ENCODE peak calls at places on chromosomes 13 and 19, in four cellular contexts. J is tibial nerve, N is aorta, Y is suprapubic skin. P is an unnamed sample.

GRCh38 chr19:33813391-33814101 is 16.9 kb downstream of the KCTD15 start:
- DNase-seq in J (no peak), N (no peak), Y (no peak), P (no peak)

GRCh38 chr19:19134687-19135158 is 3.6 kb downstream of the TMEM161A start:
- DNase-seq in J (no peak), N (no peak), Y (no peak), P (peak; percentile 33)

GRCh38 chr19:2495130-2495641 is 19.3 kb downstream of the GADD45B start:
- DNase-seq in J (peak; percentile 59), N (peak; percentile 91), Y (peak; percentile 87), P (no peak)

GRCh38 chr13:34223984-34224383 is 406.0 kb downstream of the RFC3 start:
- DNase-seq in J (no peak), N (no peak), Y (no peak), P (no peak)

GRCh38 chr13:51793570-51794273 is 10.2 kb downstream of the DHRS12 start:
- DNase-seq in J (no peak), N (no peak), Y (no peak), P (no peak)

GRCh38 chr13:97566907-97567306 is 132.9 kb downstream of the RAP2A start:
- DNase-seq in J (no peak), N (no peak), Y (no peak), P (no peak)

GRCh38 chr19:3132971-3133792 is 2.7 kb upstream of the GNA15 start:
- DNase-seq in J (peak; percentile 21), N (peak; percentile 79), Y (no peak), P (peak; percentile 84)

GRCh38 chr13:99085139-99085845 is 107.4 kb upstream of the DOCK9 start:
- DNase-seq in J (peak; percentile 5), N (no peak), Y (no peak), P (peak; percentile 38)

GRCh38 chr13:44050450-44051063 is 170.9 kb downstream of the LACC1 start:
- DNase-seq in J (peak; percentile 15), N (no peak), Y (no peak), P (peak; percentile 21)

GRCh38 chr13:45055198-45055901 is 65.0 kb upstream of the GTF2F2 start:
- DNase-seq in J (no peak), N (no peak), Y (no peak), P (no peak)

GRCh38 chr19:47600246-47601179 is 8.4 kb upstream of the BICRA start:
- DNase-seq in J (peak; percentile 99), N (peak; percentile 100), Y (peak; percentile 100), P (peak; percentile 96)

GRCh38 chr19:46840157-46840942 is 10.3 kb downstream of the AP2S1 start:
- DNase-seq in J (peak; percentile 28), N (no peak), Y (no peak), P (peak; percentile 63)

GRCh38 chr19:45621976-45622503 is 17.2 kb downstream of the EML2 start:
- DNase-seq in J (no peak), N (no peak), Y (no peak), P (no peak)

GRCh38 chr13:26236306-26236705 is 14.2 kb upstream of the RNF6 start:
- DNase-seq in J (no peak), N (no peak), Y (no peak), P (no peak)

GRCh38 chr19:13843104-13843921 is 33.6 kb upstream of the NANOS3 start:
- DNase-seq in J (no peak), N (peak; percentile 82), Y (no peak), P (no peak)

GRCh38 chr19:43501661-43502418 is 2.7 kb downstream of the PHLDB3 start:
- DNase-seq in J (no peak), N (no peak), Y (no peak), P (no peak)

GRCh38 chr13:98524391-98524790 is 52.5 kb downstream of the STK24 start:
- DNase-seq in J (no peak), N (no peak), Y (no peak), P (peak; percentile 34)

GRCh38 chr13:66087149-66087780 is 1142.9 kb downstream of the PCDH9 start:
- DNase-seq in J (no peak), N (no peak), Y (no peak), P (no peak)

GRCh38 chr19:40503300-40503699 is 36.5 kb downstream of the SPTBN4 start:
- DNase-seq in J (no peak), N (no peak), Y (no peak), P (no peak)

GRCh38 chr13:73870970-73871935 is 263.0 kb downstream of the KLF12 start:
- DNase-seq in J (peak; percentile 15), N (peak; percentile 68), Y (no peak), P (no peak)

GRCh38 chr19:48991823-48992570 is 1.1 kb downstream of the GYS1 start:
- DNase-seq in J (peak; percentile 71), N (peak; percentile 84), Y (no peak), P (no peak)

GRCh38 chr13:79966039-79966438 is 374.9 kb downstream of the SPRY2 start:
- DNase-seq in J (no peak), N (no peak), Y (no peak), P (no peak)

GRCh38 chr13:52686381-52686780 is 33.7 kb downstream of the SUGT1 start:
- DNase-seq in J (no peak), N (no peak), Y (no peak), P (no peak)

GRCh38 chr13:98839826-98840769 is 87.6 kb upstream of the SLC15A1 start:
- DNase-seq in J (peak; percentile 47), N (peak; percentile 66), Y (no peak), P (peak; percentile 8)

GRCh38 chr19:2317300-2317699 is 9.3 kb upstream of the LINGO3 start:
- DNase-seq in J (no peak), N (no peak), Y (no peak), P (no peak)

GRCh38 chr13:106532111-106532929 is 3.1 kb downstream of the EFNB2 start:
- DNase-seq in J (no peak), N (peak; percentile 42), Y (no peak), P (no peak)

DNA sequence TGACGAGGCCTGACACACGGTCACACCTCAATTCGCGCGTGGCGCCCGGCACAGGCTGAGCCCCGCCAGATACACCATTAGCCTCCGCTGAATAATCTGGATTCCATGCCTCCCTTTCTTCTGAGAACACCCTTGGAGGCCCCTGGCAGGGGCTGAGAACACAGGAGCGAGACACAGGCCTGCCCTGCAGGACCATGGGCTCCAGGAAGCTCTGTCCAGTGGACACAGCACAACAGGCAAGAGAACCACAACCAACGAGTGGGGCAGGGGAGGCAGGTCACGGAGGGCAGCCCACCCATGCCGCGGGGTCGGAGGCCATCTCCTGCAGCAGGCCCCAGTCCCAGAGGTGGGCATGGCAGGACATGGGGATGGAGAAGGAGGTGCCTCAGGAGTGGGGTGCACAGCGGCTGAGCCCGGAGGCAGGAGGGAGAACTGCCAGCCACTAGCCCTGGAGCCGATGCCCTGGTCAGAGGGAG is 75.8 kb upstream of the C13orf46 start:
- DNase-seq in J (no peak), N (no peak), Y (no peak), P (no peak)
- H3K4me1 ChIP-seq in J (peaks cover 14% of the 10 kb centered on the region), N (no peaks in the 10 kb centered on the region), Y (peaks cover 3% of the 10 kb centered on the region), P (peaks cover 64% of the 10 kb centered on the region)

DNA sequence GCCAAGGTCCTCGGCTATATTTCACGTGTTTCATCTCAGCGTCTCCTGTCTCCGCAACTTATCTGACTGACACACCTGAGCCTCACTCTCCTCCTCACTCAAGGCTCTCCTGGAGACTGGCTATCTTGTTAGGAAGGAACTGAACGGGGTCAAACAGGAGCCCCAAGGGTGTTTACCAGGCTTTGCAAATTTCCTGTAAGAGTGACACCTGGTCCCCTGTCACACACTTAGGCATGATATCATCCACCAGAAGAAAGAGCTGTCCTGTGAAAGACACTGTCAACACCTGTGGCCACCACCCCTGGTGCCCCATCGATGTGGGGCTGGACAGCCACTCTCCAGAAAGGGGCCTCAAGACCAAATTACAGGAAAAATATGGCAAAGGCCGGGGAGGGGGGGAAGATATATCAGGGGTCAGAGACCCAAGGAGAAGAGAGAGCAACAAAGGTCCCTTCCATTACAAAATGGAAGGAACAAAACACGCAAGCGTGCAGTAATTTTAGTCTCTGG is 2.9 kb downstream of the CD70 start:
- DNase-seq in J (no peak), N (no peak), Y (no peak), P (no peak)
- H3K27me3 ChIP-seq in J (no peaks in the 10 kb centered on the region), N (no peaks in the 10 kb centered on the region), Y (peaks cover 85% of the 10 kb centered on the region), P (peaks cover 31% of the 10 kb centered on the region)

GRCh38 chr13:87676254-87677042 is 5.3 kb downstream of the SLITRK5 start:
- DNase-seq in J (no peak), N (peak; percentile 30), Y (no peak), P (no peak)

GRCh38 chr13:87675851-87676250 is 4.7 kb downstream of the SLITRK5 start:
- DNase-seq in J (no peak), N (no peak), Y (no peak), P (no peak)

GRCh38 chr13:87678353-87678752 is 7.2 kb downstream of the SLITRK5 start:
- DNase-seq in J (no peak), N (no peak), Y (no peak), P (no peak)

GRCh38 chr13:87677334-87678234 is 6.4 kb downstream of the SLITRK5 start:
- DNase-seq in J (no peak), N (peak; percentile 41), Y (no peak), P (no peak)

GRCh38 chr13:87677043-87677333 is 5.8 kb downstream of the SLITRK5 start:
- DNase-seq in J (no peak), N (no peak), Y (no peak), P (no peak)
- H3K4me3 ChIP-seq in J (peak overlapping the region; percentile 49), N (no peak overlapping the region), Y (peak overlapping the region; percentile 48), P (no peak overlapping the region)

DNA sequence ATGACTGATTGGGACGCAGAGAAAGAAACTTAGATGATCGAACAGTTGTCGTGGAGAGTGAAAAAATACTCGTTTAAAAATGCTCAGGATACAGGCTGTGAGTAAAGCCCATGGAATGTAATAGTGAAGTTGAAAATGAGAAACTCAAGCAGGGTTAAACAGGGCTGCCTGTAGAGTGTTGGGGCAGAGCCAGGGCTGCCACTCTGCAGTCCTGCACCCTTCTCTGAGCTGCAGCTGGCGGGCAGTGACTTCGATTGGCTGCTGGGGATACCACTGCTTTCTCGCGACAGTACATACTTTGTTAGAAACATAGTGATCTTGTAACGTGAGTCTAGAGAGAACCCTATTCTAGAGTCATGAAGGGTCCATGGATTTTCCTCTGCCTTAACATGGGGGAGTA is 95.4 kb downstream of the ARHGEF7 start:
- DNase-seq in J (no peak), N (peak; percentile 71), Y (peak; percentile 66), P (no peak)
- H3K4me1 ChIP-seq in J (peaks cover under 1% of the 10 kb centered on the region), N (peaks cover 4% of the 10 kb centered on the region), Y (peaks cover 35% of the 10 kb centered on the region), P (no peaks in the 10 kb centered on the region)

DNA sequence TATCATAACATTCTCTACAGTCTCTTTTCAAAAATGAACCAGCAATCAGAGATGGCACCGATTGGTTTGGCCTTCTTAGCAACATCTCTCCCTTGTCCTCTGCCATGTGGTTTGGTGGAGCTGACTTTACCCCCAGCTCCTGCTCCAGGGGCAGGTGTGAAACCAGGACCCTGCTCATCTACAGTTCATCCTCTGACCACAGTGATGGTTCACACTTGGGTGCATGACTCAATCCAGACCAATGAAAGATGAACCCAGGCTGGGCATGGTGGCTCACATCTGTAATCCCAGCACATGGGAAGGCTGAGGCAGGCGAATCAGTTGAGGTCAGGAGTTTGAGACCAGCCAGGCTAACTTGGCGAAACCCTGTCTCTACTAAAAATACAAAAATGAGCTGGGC is 33.6 kb upstream of the FFAR2 start:
- DNase-seq in J (no peak), N (no peak), Y (no peak), P (no peak)
- H3K27me3 ChIP-seq in J (no peaks in the 10 kb centered on the region), N (no peaks in the 10 kb centered on the region), Y (peaks cover 38% of the 10 kb centered on the region), P (peaks cover 10% of the 10 kb centered on the region)

P was measured in CD4-positive, alpha-beta memory T cell.